ENCODE peak calls at places on chromosomes 11 and 22, in nine cellular contexts. X, H, T, B, K, E, J, P and L are unnamed samples.

GRCh38 chr11:14386895-14387480 is 28.0 kb upstream of the RRAS2 start:
- DNase-seq in X (no peak), H (no peak), T (no peak), B (no peak), K (peak), E (no peak), J (no peak), P (peak), L (no peak)

GRCh38 chr11:92707173-92707619 is 262.3 kb upstream of the MTNR1B start:
- DNase-seq in X (no peak), H (no peak), T (no peak), B (no peak), K (no peak), E (no peak), J (no peak), P (no peak), L (no peak)

GRCh38 chr22:30250713-30251267 is 4.2 kb upstream of the LIF start:
- DNase-seq in X (no peak), H (no peak), T (no peak), B (peak), K (peak), E (no peak), J (no peak), P (peak), L (no peak)

GRCh38 chr11:58829736-58830135 is 14.8 kb downstream of the GLYATL2 start:
- DNase-seq in X (no peak), H (no peak), T (no peak), B (peak), K (peak), E (no peak), J (no peak), P (peak), L (no peak)

GRCh38 chr11:27757953-27758352 is 57.7 kb upstream of the BDNF start:
- DNase-seq in X (no peak), H (no peak), T (no peak), B (no peak), K (peak), E (no peak), J (no peak), P (peak), L (no peak)

GRCh38 chr22:18954333-18954732 is 18.2 kb upstream of the PRODH start:
- DNase-seq in X (peak), H (no peak), T (peak), B (peak), K (peak), E (peak), J (no peak), P (peak), L (peak)

GRCh38 chr22:45271667-45272188 is 13.0 kb upstream of the UPK3A start:
- DNase-seq in X (no peak), H (no peak), T (no peak), B (no peak), K (peak), E (no peak), J (no peak), P (no peak), L (no peak)

GRCh38 chr11:92852946-92853345 is 116.5 kb upstream of the MTNR1B start:
- DNase-seq in X (no peak), H (no peak), T (no peak), B (no peak), K (no peak), E (no peak), J (no peak), P (no peak), L (no peak)

GRCh38 chr11:86211619-86212018 is 32.9 kb upstream of the EED start:
- DNase-seq in X (no peak), H (no peak), T (no peak), B (no peak), K (no peak), E (no peak), J (no peak), P (no peak), L (peak)

GRCh38 chr22:45885171-45885840 is 91.7 kb downstream of the WNT7B start:
- DNase-seq in X (peak), H (no peak), T (no peak), B (no peak), K (no peak), E (no peak), J (no peak), P (no peak), L (no peak)

GRCh38 chr11:37223962-37224361 is 625.9 kb upstream of the RAG2 start:
- DNase-seq in X (no peak), H (no peak), T (no peak), B (no peak), K (no peak), E (no peak), J (no peak), P (no peak), L (no peak)

GRCh38 chr11:65150513-65151271 is 16.4 kb upstream of the SYVN1 start:
- DNase-seq in X (peak), H (peak), T (peak), B (peak), K (peak), E (peak), J (peak), P (peak), L (peak)

GRCh38 chr22:48784701-48785503 is 1042.8 kb downstream of the BRD1 start:
- DNase-seq in X (no peak), H (peak), T (peak), B (no peak), K (no peak), E (no peak), J (no peak), P (no peak), L (no peak)

GRCh38 chr11:36744375-36745168 is 146.5 kb upstream of the RAG2 start:
- DNase-seq in X (peak), H (peak), T (no peak), B (peak), K (peak), E (peak), J (peak), P (peak), L (peak)

GRCh38 chr11:109123811-109124787 is 297.9 kb upstream of the C11orf87 start:
- DNase-seq in X (no peak), H (no peak), T (no peak), B (no peak), K (peak), E (no peak), J (no peak), P (peak), L (no peak)

GRCh38 chr11:45209904-45210699 is 63.7 kb downstream of the PRDM11 start:
- DNase-seq in X (no peak), H (peak), T (no peak), B (no peak), K (peak), E (no peak), J (peak), P (peak), L (no peak)

GRCh38 chr11:69940246-69940610 is 121.0 kb upstream of the FGF3 start:
- DNase-seq in X (peak), H (no peak), T (no peak), B (no peak), K (no peak), E (no peak), J (no peak), P (no peak), L (no peak)

GRCh38 chr11:112776834-112777793 is 184.1 kb upstream of the NCAM1 start:
- DNase-seq in X (no peak), H (no peak), T (no peak), B (no peak), K (no peak), E (no peak), J (no peak), P (no peak), L (no peak)

GRCh38 chr11:61157743-61158142 is 3.5 kb downstream of the VPS37C start:
- DNase-seq in X (no peak), H (no peak), T (no peak), B (no peak), K (no peak), E (no peak), J (no peak), P (no peak), L (no peak)
- TF ChIP-seq CTCF in X (no peak), H (no peak), T (no peak), B (no peak), K (no peak), E (no peak), J (no peak), P (no peak), L (no peak)

GRCh38 chr22:39309364-39309861 is 10.0 kb downstream of the RPL3 start:
- DNase-seq in X (no peak), H (no peak), T (no peak), B (peak), K (no peak), E (no peak), J (no peak), P (no peak), L (no peak)
- TF ChIP-seq CTCF in X (no peak), H (no peak), T (peak), B (peak), K (peak), E (peak), J (peak), P (peak), L (peak)

DNA sequence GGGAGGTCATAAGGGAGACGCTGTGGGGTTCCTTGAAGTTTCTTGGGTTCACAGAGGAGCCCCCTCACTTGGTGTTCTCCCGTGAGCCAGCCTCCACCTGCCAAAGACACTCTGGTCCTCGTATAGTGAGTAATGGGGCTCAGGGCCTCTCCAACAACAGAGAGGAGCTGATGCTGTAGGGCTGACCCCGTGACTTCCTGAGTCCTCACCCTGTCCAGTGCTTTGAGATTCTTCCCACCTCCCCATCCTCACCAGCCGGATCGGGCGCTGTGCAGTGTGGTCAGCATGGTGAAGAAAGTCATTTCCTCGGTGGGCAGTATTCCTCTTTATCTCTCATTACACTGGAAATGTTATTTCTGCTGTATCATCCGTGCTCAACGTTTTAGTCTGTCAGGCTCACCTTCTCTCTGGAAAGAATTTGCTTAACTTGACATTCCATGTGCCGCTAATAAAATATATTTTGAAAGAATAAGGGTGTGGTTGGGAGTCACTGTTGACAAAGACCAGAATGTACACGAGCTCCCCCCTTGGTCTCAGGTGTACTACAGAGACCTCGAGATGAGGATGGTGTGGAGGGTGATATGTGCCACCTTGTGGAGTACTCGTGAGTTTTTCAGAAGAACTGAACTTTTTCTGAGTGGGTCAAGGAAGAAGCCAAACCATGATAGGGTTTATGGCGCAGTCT is 25.7 kb upstream of the SCGB1A1 start:
- DNase-seq in X (peak), H (no peak), T (no peak), B (peak), K (no peak), E (no peak), J (no peak), P (no peak), L (peak)
- TF ChIP-seq CTCF in X (no peak), H (no peak), T (no peak), B (no peak), K (no peak), E (peak), J (no peak), P (no peak), L (no peak)

DNA sequence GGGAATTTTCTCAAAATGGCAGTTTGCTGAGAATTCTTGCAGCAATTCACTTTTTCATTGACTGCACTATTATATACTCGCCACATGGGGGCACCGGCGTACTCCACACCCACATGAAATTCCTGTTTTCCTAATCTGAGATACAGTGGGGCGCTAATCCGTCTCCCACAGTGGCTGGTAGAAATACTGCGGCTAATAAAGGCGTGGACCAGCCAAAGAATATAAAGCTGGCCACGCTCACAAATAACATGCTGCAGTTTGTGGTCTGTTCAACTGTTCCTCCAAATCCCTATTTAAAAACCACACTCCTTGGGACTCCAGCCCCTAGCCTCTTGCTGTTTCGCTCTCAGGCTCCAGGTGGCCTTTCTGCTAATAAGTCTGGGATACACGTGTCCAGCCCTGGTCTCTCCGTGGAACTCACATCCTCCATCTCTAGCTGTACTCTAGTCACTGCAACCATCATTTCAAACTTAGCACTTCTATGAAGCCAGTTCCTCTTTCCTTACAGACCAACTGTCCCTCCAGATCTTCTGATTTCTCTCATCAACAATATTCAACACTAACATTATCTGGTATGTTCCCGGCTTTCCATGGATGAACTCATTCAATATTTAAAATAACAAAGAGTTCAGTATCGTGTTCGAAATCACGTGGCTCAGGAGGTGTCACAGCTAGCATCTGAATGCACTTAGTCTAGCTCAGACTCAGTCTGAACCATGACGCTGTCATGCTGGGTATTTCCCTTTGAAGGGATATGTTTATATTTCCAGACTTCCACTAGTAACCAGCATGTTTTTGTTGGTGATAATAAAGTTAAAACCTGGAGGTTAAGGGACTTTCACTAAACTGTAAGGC is 22.0 kb downstream of the TBRG1 start:
- DNase-seq in X (peak), H (peak), T (no peak), B (peak), K (peak), E (peak), J (no peak), P (peak), L (peak)
- TF ChIP-seq CTCF in X (peak), H (peak), T (peak), B (peak), K (peak), E (peak), J (peak), P (peak), L (peak)

GRCh38 chr11:95714853-95715776 is 74.5 kb downstream of the FAM76B start:
- DNase-seq in X (no peak), H (no peak), T (no peak), B (no peak), K (no peak), E (no peak), J (no peak), P (no peak), L (no peak)

GRCh38 chr11:95720219-95720618 is 69.4 kb downstream of the FAM76B start:
- DNase-seq in X (no peak), H (no peak), T (no peak), B (no peak), K (no peak), E (no peak), J (no peak), P (no peak), L (no peak)

GRCh38 chr11:95716266-95716665 is 73.3 kb downstream of the FAM76B start:
- DNase-seq in X (no peak), H (no peak), T (no peak), B (no peak), K (peak), E (no peak), J (no peak), P (peak), L (no peak)

GRCh38 chr11:95715777-95716241 is 73.8 kb downstream of the FAM76B start:
- DNase-seq in X (no peak), H (no peak), T (no peak), B (peak), K (peak), E (no peak), J (no peak), P (peak), L (peak)

DNA sequence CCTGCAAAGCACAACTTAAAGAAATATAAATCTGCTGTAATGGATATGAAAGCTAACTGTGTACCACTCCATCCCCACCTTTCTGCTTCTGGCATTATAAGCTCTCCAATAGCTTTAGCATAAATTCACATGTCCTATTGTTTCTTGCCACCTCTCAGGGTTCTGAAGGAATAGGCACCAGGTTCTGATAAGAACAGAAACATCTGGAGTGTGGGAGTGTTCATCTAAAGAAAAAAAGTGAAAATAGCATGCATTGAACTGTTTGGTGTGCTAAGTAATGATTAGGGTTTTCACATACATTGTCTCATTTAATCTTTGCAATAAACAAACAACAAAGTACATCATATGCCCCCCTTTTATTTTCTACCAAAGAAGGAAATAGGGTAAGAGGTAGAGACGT is 72.3 kb downstream of the FAM76B start:
- DNase-seq in X (no peak), H (no peak), T (no peak), B (no peak), K (no peak), E (no peak), J (no peak), P (no peak), L (no peak)
- TF ChIP-seq CTCF in X (no peak), H (no peak), T (no peak), B (no peak), K (no peak), E (no peak), J (no peak), P (no peak), L (no peak)